ENCODE peak calls at places on chromosomes 3 and 15, in eight cellular contexts. One of them, this sample, is unnamed.

GRCh38 chr3:112740800-112741199 is 99.9 kb upstream of the CCDC80 start:
- DNase-seq in stomach: no peak
- DNase-seq in brain microvascular endothelial cell: no peak
- DNase-seq in uterus: no peak
- DNase-seq in body of pancreas: no peak
- DNase-seq in cardiac fibroblast: no peak
- DNase-seq in CD8-positive, alpha-beta T cell: no peak
- DNase-seq in endodermal cell: no peak
- DNase-seq in this sample: no peak

GRCh38 chr3:13248640-13249039 is 171.5 kb downstream of the NUP210 start:
- DNase-seq in stomach: no peak
- DNase-seq in brain microvascular endothelial cell: no peak
- DNase-seq in uterus: no peak
- DNase-seq in body of pancreas: no peak
- DNase-seq in cardiac fibroblast: no peak
- DNase-seq in CD8-positive, alpha-beta T cell: no peak
- DNase-seq in endodermal cell: no peak
- DNase-seq in this sample: no peak

GRCh38 chr15:84649706-84650105 is 4.4 kb downstream of the WDR73 start:
- DNase-seq in stomach: no peak
- DNase-seq in brain microvascular endothelial cell: no peak
- DNase-seq in uterus: no peak
- DNase-seq in body of pancreas: no peak
- DNase-seq in cardiac fibroblast: peak; percentile 43
- DNase-seq in CD8-positive, alpha-beta T cell: no peak
- DNase-seq in endodermal cell: no peak
- DNase-seq in this sample: no peak

GRCh38 chr3:114496466-114496865 is 202.6 kb downstream of the TIGIT start:
- DNase-seq in stomach: no peak
- DNase-seq in brain microvascular endothelial cell: no peak
- DNase-seq in uterus: no peak
- DNase-seq in body of pancreas: no peak
- DNase-seq in cardiac fibroblast: no peak
- DNase-seq in CD8-positive, alpha-beta T cell: no peak
- DNase-seq in endodermal cell: no peak
- DNase-seq in this sample: no peak

GRCh38 chr3:8990266-8991215 is 27.3 kb upstream of the RAD18 start:
- DNase-seq in stomach: no peak
- DNase-seq in brain microvascular endothelial cell: peak; percentile 45
- DNase-seq in uterus: no peak
- DNase-seq in body of pancreas: peak; percentile 24
- DNase-seq in cardiac fibroblast: no peak
- DNase-seq in CD8-positive, alpha-beta T cell: no peak
- DNase-seq in endodermal cell: no peak
- DNase-seq in this sample: peak; percentile 79

GRCh38 chr3:52091566-52092290 is 35.4 kb upstream of the DUSP7 start:
- DNase-seq in stomach: no peak
- DNase-seq in brain microvascular endothelial cell: no peak
- DNase-seq in uterus: no peak
- DNase-seq in body of pancreas: no peak
- DNase-seq in cardiac fibroblast: peak; percentile 49
- DNase-seq in CD8-positive, alpha-beta T cell: no peak
- DNase-seq in endodermal cell: no peak
- DNase-seq in this sample: peak; percentile 15

GRCh38 chr3:19074257-19074938 is 73.9 kb upstream of the KCNH8 start:
- DNase-seq in stomach: no peak
- DNase-seq in brain microvascular endothelial cell: no peak
- DNase-seq in uterus: no peak
- DNase-seq in body of pancreas: no peak
- DNase-seq in cardiac fibroblast: no peak
- DNase-seq in CD8-positive, alpha-beta T cell: no peak
- DNase-seq in endodermal cell: peak; percentile 65
- DNase-seq in this sample: no peak

GRCh38 chr15:55267401-55268053 is 22.1 kb downstream of the RAB27A start:
- DNase-seq in stomach: peak; percentile 50
- DNase-seq in brain microvascular endothelial cell: no peak
- DNase-seq in uterus: no peak
- DNase-seq in body of pancreas: peak; percentile 67
- DNase-seq in cardiac fibroblast: no peak
- DNase-seq in CD8-positive, alpha-beta T cell: peak; percentile 63
- DNase-seq in endodermal cell: no peak
- DNase-seq in this sample: peak; percentile 45

GRCh38 chr3:98039322-98040024 is 4.4 kb upstream of the GABRR3 start:
- DNase-seq in stomach: peak; percentile 59
- DNase-seq in brain microvascular endothelial cell: peak; percentile 86
- DNase-seq in uterus: peak; percentile 32
- DNase-seq in body of pancreas: peak; percentile 78
- DNase-seq in cardiac fibroblast: peak; percentile 93
- DNase-seq in CD8-positive, alpha-beta T cell: peak; percentile 54
- DNase-seq in endodermal cell: peak; percentile 91
- DNase-seq in this sample: peak; percentile 90

GRCh38 chr3:14796403-14797077 is 22.2 kb upstream of the FGD5 start:
- DNase-seq in stomach: no peak
- DNase-seq in brain microvascular endothelial cell: no peak
- DNase-seq in uterus: no peak
- DNase-seq in body of pancreas: no peak
- DNase-seq in cardiac fibroblast: no peak
- DNase-seq in CD8-positive, alpha-beta T cell: no peak
- DNase-seq in endodermal cell: peak; percentile 36
- DNase-seq in this sample: no peak

GRCh38 chr15:63999177-63999576 is 47.1 kb downstream of the DAPK2 start:
- DNase-seq in stomach: no peak
- DNase-seq in brain microvascular endothelial cell: no peak
- DNase-seq in uterus: no peak
- DNase-seq in body of pancreas: peak; percentile 8
- DNase-seq in cardiac fibroblast: no peak
- DNase-seq in CD8-positive, alpha-beta T cell: no peak
- DNase-seq in endodermal cell: no peak
- DNase-seq in this sample: no peak

GRCh38 chr3:125245521-125245920 is 33.0 kb upstream of the SLC12A8 start:
- DNase-seq in stomach: no peak
- DNase-seq in brain microvascular endothelial cell: peak; percentile 53
- DNase-seq in uterus: no peak
- DNase-seq in body of pancreas: no peak
- DNase-seq in cardiac fibroblast: no peak
- DNase-seq in CD8-positive, alpha-beta T cell: no peak
- DNase-seq in endodermal cell: no peak
- DNase-seq in this sample: no peak

GRCh38 chr3:168094877-168095610 is 680 bp downstream of the GOLIM4 start:
- DNase-seq in stomach: peak; percentile 48
- DNase-seq in brain microvascular endothelial cell: peak; percentile 74
- DNase-seq in uterus: peak; percentile 41
- DNase-seq in body of pancreas: peak; percentile 56
- DNase-seq in cardiac fibroblast: peak; percentile 78
- DNase-seq in CD8-positive, alpha-beta T cell: peak; percentile 12
- DNase-seq in endodermal cell: peak; percentile 88
- DNase-seq in this sample: peak; percentile 72

GRCh38 chr3:11944052-11944673 is 60.0 kb upstream of the SYN2 start:
- DNase-seq in stomach: peak; percentile 28
- DNase-seq in brain microvascular endothelial cell: peak; percentile 11
- DNase-seq in uterus: no peak
- DNase-seq in body of pancreas: peak; percentile 20
- DNase-seq in cardiac fibroblast: peak; percentile 47
- DNase-seq in CD8-positive, alpha-beta T cell: no peak
- DNase-seq in endodermal cell: peak; percentile 80
- DNase-seq in this sample: peak; percentile 6

GRCh38 chr3:190701096-190701532 is 161.4 kb downstream of the GMNC start:
- DNase-seq in stomach: peak; percentile 65
- DNase-seq in brain microvascular endothelial cell: peak; percentile 52
- DNase-seq in uterus: no peak
- DNase-seq in body of pancreas: peak; percentile 81
- DNase-seq in cardiac fibroblast: peak; percentile 85
- DNase-seq in CD8-positive, alpha-beta T cell: no peak
- DNase-seq in endodermal cell: peak; percentile 71
- DNase-seq in this sample: peak; percentile 66
- TF ChIP-seq CTCF in stomach: peak; percentile 23
- TF ChIP-seq CTCF in brain microvascular endothelial cell: peak; percentile 86
- TF ChIP-seq CTCF in uterus: no peak
- TF ChIP-seq CTCF in body of pancreas: peak; percentile 89
- TF ChIP-seq CTCF in cardiac fibroblast: peak; percentile 73
- TF ChIP-seq CTCF in CD8-positive, alpha-beta T cell: no peak
- TF ChIP-seq CTCF in endodermal cell: peak; percentile 80
- TF ChIP-seq CTCF in this sample: peak; percentile 75

GRCh38 chr3:3089017-3089416 is 21.2 kb downstream of the IL5RA start:
- DNase-seq in stomach: no peak
- DNase-seq in brain microvascular endothelial cell: no peak
- DNase-seq in uterus: no peak
- DNase-seq in body of pancreas: no peak
- DNase-seq in cardiac fibroblast: no peak
- DNase-seq in CD8-positive, alpha-beta T cell: no peak
- DNase-seq in endodermal cell: no peak
- DNase-seq in this sample: no peak
- H3K4me3 ChIP-seq in stomach: no peak overlapping the region
- H3K4me3 ChIP-seq in brain microvascular endothelial cell: no peak overlapping the region
- H3K4me3 ChIP-seq in uterus: no peak overlapping the region
- H3K4me3 ChIP-seq in body of pancreas: no peak overlapping the region
- H3K4me3 ChIP-seq in cardiac fibroblast: no peak overlapping the region
- H3K4me3 ChIP-seq in CD8-positive, alpha-beta T cell: no peak overlapping the region
- H3K4me3 ChIP-seq in endodermal cell: no peak overlapping the region
- H3K4me3 ChIP-seq in this sample: no peak overlapping the region

GRCh38 chr15:49881433-49881832 is 237.6 kb downstream of the ATP8B4 start:
- DNase-seq in stomach: no peak
- DNase-seq in brain microvascular endothelial cell: no peak
- DNase-seq in uterus: no peak
- DNase-seq in body of pancreas: no peak
- DNase-seq in cardiac fibroblast: no peak
- DNase-seq in CD8-positive, alpha-beta T cell: no peak
- DNase-seq in endodermal cell: no peak
- DNase-seq in this sample: no peak

GRCh38 chr15:49875392-49875791 is 243.6 kb downstream of the ATP8B4 start:
- DNase-seq in stomach: no peak
- DNase-seq in brain microvascular endothelial cell: no peak
- DNase-seq in uterus: no peak
- DNase-seq in body of pancreas: no peak
- DNase-seq in cardiac fibroblast: no peak
- DNase-seq in CD8-positive, alpha-beta T cell: no peak
- DNase-seq in endodermal cell: no peak
- DNase-seq in this sample: no peak

GRCh38 chr15:49877871-49878511 is 241.0 kb downstream of the ATP8B4 start:
- DNase-seq in stomach: no peak
- DNase-seq in brain microvascular endothelial cell: no peak
- DNase-seq in uterus: peak; percentile 79
- DNase-seq in body of pancreas: peak; percentile 30
- DNase-seq in cardiac fibroblast: peak; percentile 47
- DNase-seq in CD8-positive, alpha-beta T cell: no peak
- DNase-seq in endodermal cell: no peak
- DNase-seq in this sample: no peak

GRCh38 chr15:49877117-49877860 is 241.7 kb downstream of the ATP8B4 start:
- DNase-seq in stomach: no peak
- DNase-seq in brain microvascular endothelial cell: no peak
- DNase-seq in uterus: peak; percentile 71
- DNase-seq in body of pancreas: no peak
- DNase-seq in cardiac fibroblast: no peak
- DNase-seq in CD8-positive, alpha-beta T cell: no peak
- DNase-seq in endodermal cell: peak; percentile 53
- DNase-seq in this sample: no peak

DNA sequence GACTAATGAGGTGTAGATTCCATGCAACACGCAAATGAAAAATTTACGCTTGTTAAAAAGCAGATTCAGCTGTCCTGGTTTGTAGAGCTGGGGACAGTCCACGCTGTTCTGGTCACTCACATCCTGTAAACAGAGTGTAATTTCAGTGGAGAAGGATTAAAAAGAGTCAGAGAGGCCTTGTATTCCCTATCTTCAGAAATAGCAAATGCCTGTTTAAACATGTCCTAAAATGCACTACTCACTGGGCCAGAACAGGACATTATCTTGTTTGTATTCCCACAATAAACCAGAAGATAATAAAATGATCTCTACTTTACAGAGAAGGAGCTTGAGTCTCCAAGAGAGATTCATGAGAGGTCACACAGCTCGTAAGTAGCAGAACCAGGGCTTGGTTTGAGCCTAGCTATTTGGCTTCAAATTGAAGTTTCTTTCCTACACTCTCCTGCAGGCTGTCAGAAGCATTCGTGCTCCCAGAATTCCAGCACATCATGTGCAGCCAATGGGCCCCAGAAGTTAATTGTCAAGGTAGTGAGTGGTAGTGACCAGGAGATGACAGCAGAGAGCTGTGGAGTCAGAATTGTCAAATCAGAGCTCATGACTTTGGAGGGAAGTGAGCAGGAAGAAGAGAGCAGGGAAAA is 242.5 kb downstream of the ATP8B4 start:
- DNase-seq in stomach: no peak
- DNase-seq in brain microvascular endothelial cell: no peak
- DNase-seq in uterus: peak; percentile 45
- DNase-seq in body of pancreas: peak; percentile 43
- DNase-seq in cardiac fibroblast: no peak
- DNase-seq in CD8-positive, alpha-beta T cell: no peak
- DNase-seq in endodermal cell: peak; percentile 88
- DNase-seq in this sample: no peak
- TF ChIP-seq CTCF in stomach: no peak
- TF ChIP-seq CTCF in brain microvascular endothelial cell: peak; percentile 20
- TF ChIP-seq CTCF in uterus: peak; percentile 31
- TF ChIP-seq CTCF in body of pancreas: peak; percentile 66
- TF ChIP-seq CTCF in cardiac fibroblast: peak; percentile 43
- TF ChIP-seq CTCF in CD8-positive, alpha-beta T cell: no peak
- TF ChIP-seq CTCF in endodermal cell: peak; percentile 84
- TF ChIP-seq CTCF in this sample: no peak

GRCh38 chr3:133460809-133461208 is 61.0 kb downstream of the BFSP2 start:
- DNase-seq in stomach: no peak
- DNase-seq in brain microvascular endothelial cell: no peak
- DNase-seq in uterus: no peak
- DNase-seq in body of pancreas: no peak
- DNase-seq in cardiac fibroblast: no peak
- DNase-seq in CD8-positive, alpha-beta T cell: no peak
- DNase-seq in endodermal cell: no peak
- DNase-seq in this sample: no peak

GRCh38 chr3:133466531-133467386 is 66.9 kb downstream of the BFSP2 start:
- DNase-seq in stomach: no peak
- DNase-seq in brain microvascular endothelial cell: no peak
- DNase-seq in uterus: no peak
- DNase-seq in body of pancreas: peak; percentile 31
- DNase-seq in cardiac fibroblast: no peak
- DNase-seq in CD8-positive, alpha-beta T cell: no peak
- DNase-seq in endodermal cell: no peak
- DNase-seq in this sample: no peak

GRCh38 chr3:133464573-133464972 is 64.7 kb downstream of the BFSP2 start:
- DNase-seq in stomach: no peak
- DNase-seq in brain microvascular endothelial cell: peak; percentile 49
- DNase-seq in uterus: no peak
- DNase-seq in body of pancreas: no peak
- DNase-seq in cardiac fibroblast: peak; percentile 63
- DNase-seq in CD8-positive, alpha-beta T cell: no peak
- DNase-seq in endodermal cell: no peak
- DNase-seq in this sample: peak; percentile 61

GRCh38 chr3:133461291-133461690 is 61.4 kb downstream of the BFSP2 start:
- DNase-seq in stomach: no peak
- DNase-seq in brain microvascular endothelial cell: no peak
- DNase-seq in uterus: no peak
- DNase-seq in body of pancreas: no peak
- DNase-seq in cardiac fibroblast: no peak
- DNase-seq in CD8-positive, alpha-beta T cell: no peak
- DNase-seq in endodermal cell: no peak
- DNase-seq in this sample: no peak

DNA sequence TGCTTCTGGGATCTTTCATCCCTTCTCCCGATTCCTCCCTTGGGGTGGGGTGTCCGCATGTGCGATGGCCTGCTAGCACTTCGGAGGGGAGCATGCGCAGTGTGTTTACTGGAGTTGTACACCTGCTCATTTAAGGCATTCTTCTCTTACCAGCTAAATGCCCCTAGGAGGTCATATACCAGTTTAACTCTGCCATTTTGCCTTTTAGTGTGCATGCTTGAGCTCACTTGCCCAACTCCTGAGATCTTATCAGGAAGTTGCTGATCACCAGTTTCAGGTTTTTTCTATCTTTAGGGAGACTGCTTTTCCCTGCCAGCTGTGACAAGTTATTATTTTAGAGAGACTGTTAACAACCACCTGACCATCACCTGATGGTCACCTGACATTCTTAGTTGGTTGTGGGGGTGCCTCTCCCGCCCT is 63.6 kb downstream of the BFSP2 start:
- DNase-seq in stomach: no peak
- DNase-seq in brain microvascular endothelial cell: no peak
- DNase-seq in uterus: no peak
- DNase-seq in body of pancreas: no peak
- DNase-seq in cardiac fibroblast: no peak
- DNase-seq in CD8-positive, alpha-beta T cell: no peak
- DNase-seq in endodermal cell: no peak
- DNase-seq in this sample: no peak
- H3K4me3 ChIP-seq in stomach: no peak overlapping the region
- H3K4me3 ChIP-seq in brain microvascular endothelial cell: no peak overlapping the region
- H3K4me3 ChIP-seq in uterus: no peak overlapping the region
- H3K4me3 ChIP-seq in body of pancreas: no peak overlapping the region
- H3K4me3 ChIP-seq in cardiac fibroblast: no peak overlapping the region
- H3K4me3 ChIP-seq in CD8-positive, alpha-beta T cell: no peak overlapping the region
- H3K4me3 ChIP-seq in endodermal cell: no peak overlapping the region
- H3K4me3 ChIP-seq in this sample: no peak overlapping the region